ENCODE peak calls at places on chromosomes 5 and 9, in four cellular contexts. C, Y, N and T are unnamed samples.

GRCh38 chr5:57174128-57174849 is 430 bp downstream of the GPBP1 start:
- DNase-seq in C (peak), Y (no peak), N (no peak), T (peak)

GRCh38 chr9:130556396-130557076 is 22.8 kb upstream of the FUBP3 start:
- DNase-seq in C (no peak), Y (no peak), N (no peak), T (no peak)

GRCh38 chr9:34010979-34011378 is 37.7 kb downstream of the UBAP2 start:
- DNase-seq in C (peak), Y (no peak), N (no peak), T (no peak)

GRCh38 chr5:82862247-82862646 is 214.9 kb downstream of the TMEM167A start:
- DNase-seq in C (no peak), Y (no peak), N (no peak), T (no peak)

GRCh38 chr9:101528015-101528414 is 5.6 kb upstream of the RNF20 start:
- DNase-seq in C (no peak), Y (no peak), N (no peak), T (no peak)

GRCh38 chr5:5490774-5491347 is 68.4 kb downstream of the ICE1 start:
- DNase-seq in C (no peak), Y (no peak), N (no peak), T (no peak)

GRCh38 chr5:9519537-9519936 is 26.3 kb downstream of the SEMA5A start:
- DNase-seq in C (no peak), Y (peak), N (no peak), T (no peak)

GRCh38 chr9:68914751-68915150 is 99.2 kb downstream of the PRKACG start:
- DNase-seq in C (no peak), Y (no peak), N (no peak), T (no peak)

GRCh38 chr9:108708448-108708847 is 147.3 kb downstream of the ACTL7B start:
- DNase-seq in C (no peak), Y (no peak), N (no peak), T (no peak)

DNA sequence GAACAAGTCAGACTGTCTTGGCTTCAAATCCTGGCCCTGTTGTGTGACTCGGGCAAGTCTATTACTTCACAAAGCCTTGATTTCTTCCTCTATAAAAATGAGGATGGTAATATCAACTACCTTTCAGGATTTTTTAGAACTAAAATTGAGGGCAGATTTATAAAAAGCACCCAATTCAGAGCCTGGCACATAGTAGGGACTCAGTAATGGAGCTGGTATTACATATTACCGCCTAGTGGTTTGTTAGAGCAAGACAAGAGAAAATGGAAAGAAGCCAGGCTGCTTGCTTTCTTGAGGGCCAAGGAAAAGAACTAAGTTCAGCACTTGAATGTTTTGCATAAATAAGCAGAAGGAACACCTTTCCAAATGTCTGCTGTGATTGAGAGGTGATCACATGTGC is 19.4 kb downstream of the ZNF346 start:
- DNase-seq in C (no peak), Y (no peak), N (no peak), T (no peak)
- TF ChIP-seq CTCF in C (no peak), Y (no peak), N (no peak), T (no peak)

GRCh38 chr5:141354900-141355469 is at the start of gene PCDHGA4:
- DNase-seq in C (no peak), Y (no peak), N (no peak), T (no peak)
- TF ChIP-seq CTCF in C (no peak), Y (peak), N (peak), T (no peak)

GRCh38 chr9:136728080-136728547 is 14.6 kb downstream of the LCN10 start:
- DNase-seq in C (peak), Y (peak), N (peak), T (peak)

GRCh38 chr9:136728548-136729123 is 14.1 kb downstream of the LCN10 start:
- DNase-seq in C (peak), Y (peak), N (peak), T (no peak)

GRCh38 chr9:136726118-136726517 is 13.7 kb downstream of the DIPK1B start:
- DNase-seq in C (no peak), Y (no peak), N (no peak), T (no peak)

GRCh38 chr9:136725612-136726011 is 13.2 kb downstream of the DIPK1B start:
- DNase-seq in C (no peak), Y (no peak), N (no peak), T (no peak)

DNA sequence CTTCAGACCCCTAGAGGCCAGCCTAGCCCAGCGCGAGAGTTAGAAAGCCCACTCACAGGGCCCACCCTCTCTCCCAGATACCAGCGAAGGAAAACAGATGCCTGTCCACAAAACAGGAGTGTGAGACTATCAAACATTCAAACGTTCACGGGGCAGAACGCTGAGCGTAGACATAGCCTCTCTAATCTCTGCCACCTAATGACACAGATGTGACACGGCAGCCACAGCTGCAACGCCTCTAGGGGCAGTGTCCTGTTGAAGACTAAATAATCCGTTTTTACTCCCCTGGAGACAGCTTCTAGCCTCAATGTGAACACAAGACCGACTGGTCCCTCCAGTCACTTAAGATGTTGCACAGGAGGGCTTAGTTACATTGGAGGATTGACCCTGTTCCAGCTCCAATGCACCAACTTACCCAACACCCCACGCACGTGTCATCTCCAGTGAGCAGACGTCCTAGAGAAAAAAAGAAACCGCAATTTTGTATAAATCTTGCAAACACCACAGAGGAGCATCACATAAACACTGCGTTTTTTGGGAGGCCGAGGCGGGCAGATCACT is 14.3 kb downstream of the DIPK1B start:
- DNase-seq in C (peak), Y (peak), N (peak), T (no peak)
- TF ChIP-seq CTCF in C (peak), Y (peak), N (peak), T (peak)

GRCh38 chr5:93681432-93681831 is 60.0 kb downstream of the POU5F2 start:
- DNase-seq in C (no peak), Y (peak), N (no peak), T (no peak)
- TF ChIP-seq CTCF in C (no peak), Y (peak), N (peak), T (no peak)

DNA sequence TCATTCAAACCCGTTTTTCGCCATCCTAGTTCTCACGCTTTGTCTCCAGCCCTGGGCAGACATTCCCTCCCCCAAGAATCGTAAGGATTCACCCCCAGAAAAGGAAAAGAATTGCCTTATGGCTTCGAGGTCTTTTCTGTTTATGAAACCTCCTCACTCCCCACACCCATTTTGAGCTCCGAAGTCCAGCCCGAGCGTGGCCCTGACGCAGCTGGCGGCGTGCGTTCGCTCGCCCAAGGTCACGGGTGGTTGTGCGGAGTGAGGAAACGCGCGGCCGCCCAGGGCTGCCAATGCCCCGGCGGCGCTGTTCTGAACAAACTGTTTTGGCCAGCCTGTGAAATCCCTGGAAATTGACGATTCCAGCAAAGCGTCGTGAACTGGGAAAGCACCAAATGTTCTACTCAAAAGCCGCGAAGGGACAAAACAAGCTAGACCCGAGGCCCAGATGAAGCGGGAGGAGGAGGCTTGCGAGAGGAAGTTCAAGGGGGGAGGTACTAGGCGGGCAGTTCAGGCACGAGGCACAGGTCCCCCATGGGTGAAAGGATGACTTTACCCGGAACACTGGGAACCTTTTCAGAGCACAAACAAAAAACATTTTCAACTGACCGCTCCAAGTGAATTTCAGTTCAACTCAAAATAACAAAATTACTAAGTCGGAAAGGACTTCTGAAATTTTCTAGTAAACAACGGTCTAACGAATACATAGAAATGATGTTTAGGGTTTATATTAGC is 683 bp upstream of the ZFAND5 start:
- DNase-seq in C (peak), Y (peak), N (peak), T (peak)
- TF ChIP-seq CTCF in C (no peak), Y (peak), N (peak), T (no peak)

GRCh38 chr5:41432481-41433253 is 77.7 kb downstream of the PLCXD3 start:
- DNase-seq in C (no peak), Y (no peak), N (no peak), T (no peak)
- TF ChIP-seq CTCF in C (no peak), Y (no peak), N (no peak), T (no peak)